ENCODE peak calls at places on chromosome 22, in nine cellular contexts. C is AG04450, X is colonic mucosa, B is psoas muscle, L is uterus, P is body of pancreas, V is heart right ventricle, R is upper lobe of right lung, Z is GM23338. Y is an unnamed sample.

GRCh38 chr22:44660051-44660830 is 41.8 kb upstream of the PRR5 start:
- DNase-seq in Z (no peak), B (no peak), X (no peak), C (no peak), P (no peak), V (no peak), R (no peak), L (no peak), Y (no peak)

GRCh38 chr22:35334010-35334409 is 34.3 kb downstream of the TOM1 start:
- DNase-seq in L (no peak), C (no peak), X (no peak), R (no peak), Z (no peak), P (no peak), V (no peak), B (no peak), Y (no peak)

GRCh38 chr22:41589260-41589600 is 410 bp downstream of the PMM1 start:
- DNase-seq in P (peak; percentile 38), L (no peak), C (no peak), Z (peak; percentile 60), B (no peak), V (no peak), X (peak; percentile 45), R (no peak), Y (no peak)

GRCh38 chr22:36197065-36197440 is 4.6 kb downstream of the APOL4 start:
- DNase-seq in Z (peak; percentile 92), C (no peak), L (peak; percentile 85), V (no peak), R (no peak), X (no peak), B (peak; percentile 64), P (peak; percentile 52), Y (no peak)

GRCh38 chr22:25161017-25161915 is 38.4 kb upstream of the CRYBB3 start:
- DNase-seq in X (no peak), B (no peak), Z (no peak), P (no peak), L (no peak), V (no peak), R (peak; percentile 48), C (no peak), Y (no peak)

GRCh38 chr22:40511604-40512003 is 124.9 kb downstream of the MRTFA start:
- DNase-seq in R (no peak), V (no peak), B (peak; percentile 24), C (no peak), P (peak; percentile 75), Z (no peak), X (no peak), L (no peak), Y (no peak)

GRCh38 chr22:39090426-39091064 is 6.5 kb upstream of the APOBEC3H start:
- DNase-seq in L (no peak), Z (no peak), V (no peak), R (no peak), C (no peak), P (peak; percentile 38), X (no peak), B (peak; percentile 29), Y (no peak)

GRCh38 chr22:40215266-40215665 is 37.5 kb downstream of the TNRC6B start:
- DNase-seq in P (peak; percentile 50), V (no peak), X (peak; percentile 25), Z (no peak), C (no peak), B (peak; percentile 37), L (no peak), R (peak; percentile 71), Y (peak; percentile 76)

GRCh38 chr22:40112595-40112994 is 65.1 kb upstream of the TNRC6B start:
- DNase-seq in Z (no peak), L (no peak), R (no peak), P (no peak), X (no peak), C (no peak), B (no peak), V (no peak), Y (no peak)

GRCh38 chr22:44583076-44583760 is 85.2 kb upstream of the RTL6 start:
- DNase-seq in L (peak; percentile 7), Z (no peak), P (no peak), X (no peak), B (no peak), V (no peak), C (no peak), R (peak; percentile 49), Y (no peak)

GRCh38 chr22:26322179-26322905 is 106.7 kb upstream of the ASPHD2 start:
- DNase-seq in V (no peak), Z (no peak), P (no peak), R (no peak), X (no peak), B (no peak), C (peak; percentile 18), L (no peak), Y (no peak)

GRCh38 chr22:40463017-40463631 is 92.7 kb downstream of the SGSM3 start:
- DNase-seq in P (peak; percentile 22), B (no peak), X (peak; percentile 28), Z (no peak), C (no peak), R (no peak), V (no peak), L (no peak), Y (no peak)

GRCh38 chr22:40203568-40203967 is 25.8 kb downstream of the TNRC6B start:
- DNase-seq in V (no peak), X (no peak), B (no peak), P (no peak), L (no peak), C (no peak), R (no peak), Z (no peak), Y (no peak)

GRCh38 chr22:50467341-50467740 is 7.5 kb downstream of the SBF1 start:
- DNase-seq in B (no peak), P (no peak), C (no peak), L (no peak), R (no peak), Z (no peak), V (no peak), X (no peak), Y (no peak)

GRCh38 chr22:41576877-41577276 is 12.8 kb downstream of the PMM1 start:
- DNase-seq in C (no peak), X (peak; percentile 40), P (peak; percentile 60), B (peak; percentile 46), L (peak; percentile 47), R (no peak), V (peak; percentile 62), Z (peak; percentile 95), Y (peak; percentile 18)

GRCh38 chr22:24406322-24407277 is 20.8 kb upstream of the ADORA2A start:
- DNase-seq in R (no peak), V (no peak), P (no peak), L (no peak), Z (no peak), C (no peak), X (no peak), B (no peak), Y (no peak)

GRCh38 chr22:19707347-19708322 is 6.7 kb upstream of the SEPTIN5 start:
- DNase-seq in B (peak; percentile 11), L (no peak), X (no peak), V (no peak), C (no peak), P (no peak), Z (no peak), R (peak; percentile 67), Y (no peak)

GRCh38 chr22:19995611-19996339 is 20.8 kb downstream of the ARVCF start:
- DNase-seq in P (no peak), X (no peak), R (no peak), Z (no peak), L (no peak), B (peak; percentile 46), V (peak; percentile 25), C (no peak), Y (no peak)

GRCh38 chr22:20442485-20443284 is 5.1 kb upstream of the SCARF2 start:
- DNase-seq in X (no peak), P (no peak), C (no peak), Z (no peak), L (no peak), R (no peak), V (no peak), B (no peak), Y (no peak)

GRCh38 chr22:35299217-35299716 is 427 bp upstream of the TOM1 start:
- DNase-seq in L (no peak), R (no peak), V (no peak), X (no peak), P (no peak), C (no peak), Z (no peak), B (no peak), Y (no peak)

GRCh38 chr22:40018051-40018450 is 23.3 kb downstream of the FAM83F start:
- DNase-seq in C (no peak), V (no peak), X (no peak), B (no peak), L (no peak), R (no peak), Z (no peak), P (no peak), Y (no peak)

GRCh38 chr22:37552560-37553163 is 7.6 kb upstream of the CDC42EP1 start:
- DNase-seq in Z (peak; percentile 80), B (peak; percentile 39), X (peak; percentile 64), V (peak; percentile 69), C (no peak), P (peak; percentile 39), R (no peak), L (peak; percentile 68), Y (no peak)
- H3K27ac ChIP-seq in Z (peak overlapping the region; percentile 26), B (peak overlapping the region; percentile 46), X (peak overlapping the region; percentile 32), V (peak overlapping the region; percentile 82), C (no peak overlapping the region), P (peak overlapping the region; percentile 46), R (peak overlapping the region; percentile 71), L (peak overlapping the region; percentile 63), Y (peak overlapping the region; percentile 86)

GRCh38 chr22:30574095-30574981 is at the start of gene GAL3ST1:
- DNase-seq in P (peak; percentile 72), R (no peak), L (no peak), C (no peak), Z (peak; percentile 74), B (no peak), X (peak; percentile 80), V (no peak), Y (peak; percentile 39)
- H3K27ac ChIP-seq in P (peak within 1 kb of the TSS; percentile 71), R (peak within 1 kb of the TSS; percentile 55), L (peak within 1 kb of the TSS; percentile 47), C (peak within 1 kb of the TSS; percentile 82), Z (no peak within 1 kb of the TSS), B (peak within 1 kb of the TSS; percentile 23), X (peak within 1 kb of the TSS; percentile 62), V (no peak within 1 kb of the TSS), Y (peak within 1 kb of the TSS; percentile 99)

GRCh38 chr22:37751449-37752188 is 54.8 kb downstream of the TRIOBP start:
- DNase-seq in P (no peak), X (no peak), L (no peak), B (no peak), R (no peak), C (no peak), Z (no peak), V (no peak), Y (no peak)
- H3K27ac ChIP-seq in P (peak overlapping the region; percentile 88), X (peak overlapping the region; percentile 69), L (peak overlapping the region; percentile 96), B (peak overlapping the region; percentile 78), R (peak overlapping the region; percentile 74), C (peak overlapping the region; percentile 82), Z (no peak overlapping the region), V (peak overlapping the region; percentile 86), Y (no peak overlapping the region)

DNA sequence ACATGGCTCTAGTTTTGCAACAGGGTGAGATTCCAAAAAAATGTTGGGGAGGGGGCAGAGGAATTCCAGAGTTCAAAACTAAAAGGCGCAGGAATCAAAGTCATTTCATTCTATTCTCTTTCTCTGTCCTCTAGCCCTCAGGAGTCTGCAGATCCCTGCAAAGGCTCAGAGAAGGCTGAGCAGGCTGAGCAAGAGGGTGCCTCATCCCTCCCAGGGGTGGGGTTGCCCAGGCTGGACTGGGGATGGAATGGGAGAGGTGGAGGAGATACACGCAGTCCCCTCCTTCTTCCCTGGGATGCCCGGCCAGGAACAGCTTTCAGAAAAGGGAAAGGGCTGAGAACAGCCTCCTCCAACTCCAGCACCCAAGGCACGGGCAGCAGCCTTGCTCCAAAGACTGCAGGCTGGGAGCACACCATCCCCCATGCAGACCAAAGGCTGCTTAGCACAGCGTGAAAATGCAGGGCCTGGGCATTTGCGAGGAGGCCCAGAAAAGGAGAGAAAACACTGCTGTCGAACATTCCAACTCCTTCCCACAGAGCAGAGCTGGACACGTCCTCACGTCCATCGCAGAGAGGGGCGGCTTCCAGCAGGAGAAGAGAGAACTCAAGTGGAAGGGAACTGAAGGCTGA is 51.8 kb downstream of the MN1 start:
- DNase-seq in Z (peak; percentile 59), P (no peak), X (no peak), B (no peak), V (no peak), R (no peak), L (no peak), C (no peak), Y (no peak)
- H3K27ac ChIP-seq in Z (peak overlapping the region; percentile 52), P (no peak overlapping the region), X (no peak overlapping the region), B (peak overlapping the region; percentile 60), V (no peak overlapping the region), R (no peak overlapping the region), L (peak overlapping the region; percentile 78), C (no peak overlapping the region), Y (peak overlapping the region; percentile 46)

Y was measured in substantia nigra.